ENCODE peak calls at places on chromosomes 2 and 18, in nine cellular contexts. U, V, C, S, H, W, F, A and Q are unnamed samples.
A peak's percentile ranks its signal among the peaks of the same experiment; 100 is the strongest.

GRCh38 chr18:45664824-45665763 is 49.8 kb downstream of the SLC14A2 start:
- DNase-seq in U (no peak), V (peak; percentile 57), C (peak; percentile 46), S (no peak), H (peak; percentile 64), W (peak; percentile 75), F (no peak), A (peak; percentile 65), Q (no peak)

GRCh38 chr2:185738679-185739472 is at the start of gene FSIP2:
- DNase-seq in U (peak; percentile 69), V (peak; percentile 22), C (no peak), S (no peak), H (peak; percentile 62), W (peak; percentile 69), F (peak; percentile 70), A (peak; percentile 74), Q (no peak)

GRCh38 chr2:41930807-41931566 is 116.8 kb upstream of the PKDCC start:
- DNase-seq in U (no peak), V (peak; percentile 48), C (peak; percentile 95), S (no peak), H (peak; percentile 89), W (peak; percentile 59), F (no peak), A (peak; percentile 84), Q (peak; percentile 89)

GRCh38 chr2:53727921-53728320 is 39.7 kb upstream of the CHAC2 start:
- DNase-seq in U (no peak), V (no peak), C (no peak), S (no peak), H (no peak), W (no peak), F (no peak), A (no peak), Q (no peak)

GRCh38 chr2:215511454-215512346 is 75.8 kb upstream of the FN1 start:
- DNase-seq in U (no peak), V (no peak), C (no peak), S (no peak), H (no peak), W (no peak), F (no peak), A (no peak), Q (no peak)

GRCh38 chr2:114450639-114451038 is 8.2 kb downstream of the DPP10 start:
- DNase-seq in U (no peak), V (no peak), C (no peak), S (no peak), H (no peak), W (no peak), F (no peak), A (no peak), Q (no peak)

GRCh38 chr2:105072039-105072438 is 34.2 kb downstream of the MRPS9 start:
- DNase-seq in U (no peak), V (no peak), C (no peak), S (no peak), H (no peak), W (no peak), F (no peak), A (peak; percentile 18), Q (no peak)

GRCh38 chr18:34956663-34957062 is 84.5 kb upstream of the MAPRE2 start:
- DNase-seq in U (no peak), V (no peak), C (no peak), S (no peak), H (no peak), W (no peak), F (no peak), A (peak; percentile 48), Q (no peak)

GRCh38 chr18:62881509-62882016 is 166.2 kb downstream of the PHLPP1 start:
- DNase-seq in U (no peak), V (no peak), C (peak; percentile 76), S (peak; percentile 72), H (peak; percentile 92), W (peak; percentile 93), F (no peak), A (peak; percentile 95), Q (peak; percentile 84)

GRCh38 chr2:37652199-37652640 is 19.2 kb downstream of the CDC42EP3 start:
- DNase-seq in U (no peak), V (no peak), C (peak; percentile 85), S (no peak), H (peak; percentile 93), W (peak; percentile 51), F (no peak), A (peak; percentile 93), Q (peak; percentile 71)

GRCh38 chr18:64919971-64920370 is 771.1 kb upstream of the LINC00305 start:
- DNase-seq in U (no peak), V (no peak), C (no peak), S (no peak), H (no peak), W (no peak), F (no peak), A (no peak), Q (no peak)

GRCh38 chr2:234422242-234422641 is 74.6 kb downstream of the ARL4C start:
- DNase-seq in U (no peak), V (no peak), C (peak; percentile 92), S (peak; percentile 82), H (peak; percentile 96), W (peak; percentile 84), F (no peak), A (peak; percentile 86), Q (peak; percentile 89)

GRCh38 chr2:157989227-157989626 is 112.4 kb upstream of the UPP2 start:
- DNase-seq in U (no peak), V (no peak), C (no peak), S (no peak), H (no peak), W (no peak), F (no peak), A (no peak), Q (no peak)

GRCh38 chr2:8327371-8328100 is 354.3 kb upstream of the ID2 start:
- DNase-seq in U (no peak), V (no peak), C (no peak), S (no peak), H (no peak), W (no peak), F (no peak), A (no peak), Q (no peak)

GRCh38 chr18:34817636-34818035 is 107.5 kb downstream of the DTNA start:
- DNase-seq in U (no peak), V (no peak), C (no peak), S (no peak), H (no peak), W (no peak), F (no peak), A (no peak), Q (no peak)

GRCh38 chr18:22691988-22692710 is 241.0 kb upstream of the RBBP8 start:
- DNase-seq in U (no peak), V (no peak), C (peak; percentile 66), S (peak; percentile 88), H (no peak), W (peak; percentile 94), F (no peak), A (peak; percentile 87), Q (no peak)

GRCh38 chr2:101501443-101501842 is 26.5 kb upstream of the RFX8 start:
- DNase-seq in U (no peak), V (no peak), C (no peak), S (no peak), H (peak; percentile 72), W (no peak), F (no peak), A (peak; percentile 55), Q (no peak)

GRCh38 chr2:139813340-139813739 is 1033.2 kb upstream of the NXPH2 start:
- DNase-seq in U (no peak), V (no peak), C (no peak), S (no peak), H (no peak), W (no peak), F (no peak), A (no peak), Q (no peak)

GRCh38 chr2:11132036-11132671 is 23.1 kb upstream of the SLC66A3 start:
- DNase-seq in U (no peak), V (no peak), C (no peak), S (no peak), H (no peak), W (no peak), F (no peak), A (no peak), Q (no peak)
- H3K4me3 ChIP-seq in U (peak overlapping the region; percentile 83), V (no peak overlapping the region), C (peak overlapping the region; percentile 51), S (no peak overlapping the region), H (peak overlapping the region; percentile 70), W (no peak overlapping the region), F (peak overlapping the region; percentile 63), A (no peak overlapping the region), Q (no peak overlapping the region)

GRCh38 chr2:149743842-149744468 is 156.4 kb upstream of the MMADHC start:
- DNase-seq in U (no peak), V (no peak), C (peak; percentile 57), S (peak; percentile 91), H (peak; percentile 78), W (peak; percentile 84), F (no peak), A (peak; percentile 89), Q (no peak)
- TF ChIP-seq CTCF in U (no peak), V (no peak), C (no peak), S (peak; percentile 4), H (peak; percentile 12), W (peak; percentile 13), F (no peak), A (no peak), Q (no peak)

DNA sequence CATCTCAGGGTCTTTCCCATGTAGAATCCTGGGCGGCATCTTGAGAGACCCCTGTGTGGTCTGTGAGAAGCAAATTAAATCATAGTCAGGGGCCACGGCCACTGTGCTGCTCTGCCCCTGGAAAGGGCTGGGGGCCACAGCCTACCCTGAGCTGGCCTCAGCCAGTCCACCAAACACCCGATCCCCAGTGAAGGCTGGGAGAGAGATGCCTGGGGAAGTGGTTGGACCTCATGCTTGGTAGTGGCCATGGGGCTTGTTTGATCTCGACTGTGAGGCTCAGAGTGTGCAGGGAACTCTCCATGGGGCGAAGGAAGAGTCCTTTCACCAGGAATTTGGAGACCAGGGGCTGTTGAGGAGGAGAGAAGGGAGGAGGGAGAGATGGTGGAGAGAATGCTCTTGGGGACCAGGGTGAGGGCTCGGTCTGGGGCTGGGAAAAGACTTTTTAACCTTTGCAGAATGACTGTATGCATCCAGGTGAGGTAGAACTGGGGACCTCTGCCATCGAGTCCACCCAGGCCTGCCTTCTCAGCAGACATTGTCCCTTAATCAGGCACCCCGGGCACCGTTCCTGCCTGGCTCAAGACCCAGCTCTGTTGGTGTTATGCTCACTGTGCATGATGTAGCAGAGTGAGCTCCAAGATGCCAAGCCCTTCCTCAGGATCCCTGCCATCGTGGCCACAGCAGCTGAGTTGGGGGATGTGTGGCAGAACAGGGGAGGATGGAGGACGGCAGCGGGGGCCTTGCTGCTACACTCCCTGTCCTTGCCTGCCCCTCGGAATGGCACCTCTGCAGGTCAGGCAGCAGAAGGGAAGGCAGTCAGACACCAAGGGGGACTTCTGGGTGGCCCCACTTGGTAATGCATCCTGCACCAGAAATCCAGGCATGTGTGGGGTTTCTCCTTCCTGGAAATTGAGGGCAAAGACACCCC is 249.9 kb downstream of the DYSF start:
- DNase-seq in U (no peak), V (no peak), C (no peak), S (no peak), H (no peak), W (no peak), F (no peak), A (no peak), Q (no peak)
- H3K4me3 ChIP-seq in U (no peak overlapping the region), V (no peak overlapping the region), C (no peak overlapping the region), S (no peak overlapping the region), H (no peak overlapping the region), W (no peak overlapping the region), F (no peak overlapping the region), A (no peak overlapping the region), Q (no peak overlapping the region)

DNA sequence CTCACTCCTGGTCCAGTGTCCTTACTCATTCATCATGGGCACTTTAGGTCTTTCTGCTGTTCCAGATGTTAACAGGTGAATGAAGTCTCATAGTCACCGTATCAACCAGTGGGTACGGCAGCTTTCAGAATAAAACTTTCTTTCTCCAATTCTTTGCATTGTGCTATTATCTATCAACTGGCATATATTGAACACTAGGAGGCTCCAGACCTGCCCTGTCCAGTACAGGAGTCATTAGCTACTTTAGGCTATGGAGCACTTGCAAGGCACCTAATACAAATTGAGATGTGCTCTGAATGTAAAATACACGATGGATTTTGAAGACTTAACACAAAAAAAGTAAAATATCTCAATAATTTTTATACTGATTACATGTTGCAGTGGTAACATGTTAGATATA is 43.2 kb upstream of the NEB start:
- DNase-seq in U (no peak), V (no peak), C (peak; percentile 19), S (no peak), H (no peak), W (no peak), F (no peak), A (no peak), Q (no peak)
- TF ChIP-seq CTCF in U (no peak), V (no peak), C (no peak), S (no peak), H (peak; percentile 48), W (peak; percentile 18), F (no peak), A (peak; percentile 9), Q (peak; percentile 30)